ENCODE peak calls at places on chromosomes 7 and 10, in six cellular contexts. N, P, Q, W, T and G are unnamed samples.

GRCh38 chr7:99210265-99210970 is 2.5 kb upstream of the KPNA7 start:
- DNase-seq in Q (no peak), N (no peak), T (no peak), W (peak), P (no peak), G (no peak)

GRCh38 chr10:31678573-31679122 is 250.0 kb downstream of the ARHGAP12 start:
- DNase-seq in N (no peak), Q (no peak), P (no peak), T (no peak), W (no peak), G (no peak)

GRCh38 chr7:143391462-143392404 is 10.6 kb downstream of the ZYX start:
- DNase-seq in T (no peak), W (no peak), P (no peak), Q (no peak), N (no peak), G (no peak)

GRCh38 chr10:26413375-26413774 is 24.8 kb upstream of the APBB1IP start:
- DNase-seq in N (no peak), Q (no peak), T (no peak), W (no peak), P (no peak), G (no peak)

GRCh38 chr10:123126246-123126645 is 9.5 kb upstream of the HMX3 start:
- DNase-seq in N (no peak), W (no peak), Q (no peak), T (no peak), P (no peak), G (no peak)

GRCh38 chr10:127866276-127867013 is 26.3 kb downstream of the CLRN3 start:
- DNase-seq in Q (no peak), W (peak), P (no peak), T (no peak), N (no peak), G (no peak)

GRCh38 chr7:33195264-33195663 is 65.9 kb downstream of the BBS9 start:
- DNase-seq in W (no peak), P (no peak), T (no peak), Q (no peak), N (no peak), G (no peak)

GRCh38 chr7:131328387-131329175 is 905 bp downstream of the MKLN1 start:
- DNase-seq in P (no peak), T (no peak), Q (no peak), N (no peak), W (no peak), G (no peak)

GRCh38 chr7:21642422-21642821 is 99.6 kb downstream of the DNAH11 start:
- DNase-seq in T (no peak), Q (no peak), W (no peak), P (no peak), N (no peak), G (no peak)

GRCh38 chr10:55183993-55184392 is 383.0 kb upstream of the PCDH15 start:
- DNase-seq in N (no peak), P (no peak), W (no peak), Q (no peak), T (no peak), G (no peak)

GRCh38 chr7:28409716-28410627 is 2.3 kb upstream of the CREB5 start:
- DNase-seq in W (no peak), N (no peak), P (peak), T (no peak), Q (peak), G (no peak)

GRCh38 chr10:50740351-50740688 is 584 bp downstream of the ASAH2B start:
- DNase-seq in W (peak), P (no peak), Q (no peak), N (peak), T (no peak), G (no peak)

GRCh38 chr7:106282374-106282773 is 2.4 kb downstream of the NAMPT start:
- DNase-seq in W (peak), P (no peak), Q (no peak), N (no peak), T (no peak), G (no peak)

GRCh38 chr10:130025811-130026510 is 61.9 kb upstream of the EBF3 start:
- DNase-seq in Q (no peak), N (no peak), T (no peak), W (no peak), P (no peak), G (no peak)

GRCh38 chr10:37067576-37067975 is 57.8 kb upstream of the ANKRD30A start:
- DNase-seq in W (no peak), P (no peak), T (no peak), N (no peak), Q (no peak), G (no peak)

GRCh38 chr10:47024399-47025252 is 113.4 kb downstream of the PTPN20 start:
- DNase-seq in N (peak), T (peak), P (peak), W (peak), Q (peak), G (peak)

GRCh38 chr7:70032673-70033072 is 434.4 kb downstream of the AUTS2 start:
- DNase-seq in N (no peak), W (no peak), P (no peak), T (no peak), Q (no peak), G (no peak)

GRCh38 chr10:35909291-35909690 is 267.2 kb upstream of the FZD8 start:
- DNase-seq in Q (no peak), W (no peak), P (no peak), N (no peak), T (no peak), G (no peak)

GRCh38 chr7:44217133-44217714 is 16.4 kb downstream of the YKT6 start:
- DNase-seq in W (no peak), P (peak), N (no peak), T (no peak), Q (no peak), G (no peak)

GRCh38 chr7:22722596-22722995 is 4.4 kb upstream of the IL6 start:
- DNase-seq in N (no peak), Q (no peak), P (no peak), W (no peak), T (no peak), G (no peak)

GRCh38 chr10:78756604-78757442 is 311.9 kb upstream of the ZMIZ1 start:
- DNase-seq in N (no peak), P (no peak), W (peak), Q (no peak), T (no peak), G (peak)

GRCh38 chr7:47535033-47535703 is 46.7 kb downstream of the TNS3 start:
- DNase-seq in P (no peak), N (no peak), W (peak), T (no peak), Q (no peak), G (no peak)

GRCh38 chr10:72276013-72276387 is 2.3 kb downstream of the DDIT4 start:
- DNase-seq in P (no peak), T (no peak), Q (no peak), N (no peak), W (no peak), G (peak)

GRCh38 chr10:16867556-16867955 is 50.3 kb upstream of the RSU1 start:
- DNase-seq in T (no peak), P (no peak), N (no peak), Q (no peak), W (no peak), G (peak)

GRCh38 chr10:87635498-87636312 is 24.0 kb upstream of the PAPSS2 start:
- DNase-seq in N (peak), P (no peak), W (peak), T (no peak), Q (no peak), G (peak)

GRCh38 chr7:87119581-87119980 is 32.7 kb upstream of the DMTF1 start:
- DNase-seq in W (no peak), T (no peak), P (no peak), N (no peak), Q (no peak), G (no peak)

GRCh38 chr10:29186221-29186620 is 102.6 kb upstream of the LYZL1 start:
- DNase-seq in W (no peak), N (no peak), P (no peak), Q (no peak), T (no peak), G (no peak)

GRCh38 chr7:83532229-83532628 is 116.7 kb downstream of the SEMA3E start:
- DNase-seq in Q (no peak), N (no peak), W (no peak), P (no peak), T (no peak), G (peak)

GRCh38 chr7:95675016-95675415 is 78.7 kb upstream of the PDK4 start:
- DNase-seq in N (no peak), P (no peak), W (no peak), Q (no peak), T (no peak), G (no peak)

GRCh38 chr10:474946-475345 is 214.5 kb downstream of the DIP2C start:
- DNase-seq in T (no peak), W (no peak), N (no peak), Q (peak), P (no peak), G (no peak)

GRCh38 chr10:80535671-80536360 is 1.9 kb upstream of the SH2D4B start:
- DNase-seq in W (no peak), P (peak), N (no peak), T (peak), Q (peak), G (peak)

GRCh38 chr7:151919595-151919994 is 36.7 kb upstream of the GALNTL5 start:
- DNase-seq in W (no peak), Q (no peak), N (no peak), P (no peak), T (no peak), G (no peak)
- TF ChIP-seq ATF3 in W (no peak), Q (no peak), N (no peak), P (no peak), T (no peak), G (no peak)

GRCh38 chr10:6349846-6350245 is 147.1 kb downstream of the PFKFB3 start:
- DNase-seq in W (no peak), P (no peak), Q (no peak), T (no peak), N (no peak), G (no peak)
- TF ChIP-seq ATF3 in W (no peak), P (no peak), Q (no peak), T (no peak), N (no peak), G (no peak)

GRCh38 chr7:53350241-53350640 is 314.8 kb downstream of the POM121L12 start:
- DNase-seq in N (no peak), T (peak), Q (peak), P (peak), W (no peak), G (no peak)
- TF ChIP-seq ATF3 in N (no peak), T (no peak), Q (no peak), P (no peak), W (no peak), G (no peak)

GRCh38 chr10:93874309-93875031 is 19.3 kb upstream of the SLC35G1 start:
- DNase-seq in W (no peak), Q (no peak), T (no peak), P (no peak), N (no peak), G (no peak)

GRCh38 chr10:93872776-93873175 is 21.0 kb upstream of the SLC35G1 start:
- DNase-seq in N (no peak), T (no peak), Q (no peak), P (no peak), W (no peak), G (no peak)

GRCh38 chr10:93873427-93874115 is 20.2 kb upstream of the SLC35G1 start:
- DNase-seq in W (no peak), T (no peak), Q (no peak), N (no peak), P (no peak), G (no peak)

GRCh38 chr10:93876391-93876790 is 17.4 kb upstream of the SLC35G1 start:
- DNase-seq in T (no peak), W (no peak), Q (no peak), P (no peak), N (no peak), G (no peak)

GRCh38 chr10:93875032-93875358 is 18.8 kb upstream of the SLC35G1 start:
- DNase-seq in N (no peak), P (no peak), Q (no peak), W (no peak), T (no peak), G (no peak)
- TF ChIP-seq ATF3 in N (no peak), P (no peak), Q (no peak), W (no peak), T (no peak), G (no peak)

GRCh38 chr7:27374958-27375841 is 132.6 kb downstream of the EVX1 start:
- DNase-seq in W (no peak), T (no peak), N (no peak), P (no peak), Q (no peak), G (no peak)
- TF ChIP-seq ATF3 in W (no peak), T (no peak), N (no peak), P (no peak), Q (no peak), G (no peak)